ENCODE peak calls at places on chromosome 6, in eight cellular contexts. G, N, M, E, A, X, S and R are unnamed samples.

GRCh38 chr6:133787859-133788505 is 100.9 kb upstream of the TCF21 start:
- DNase-seq in G (no peak), E (no peak), N (no peak), X (no peak), S (no peak), A (no peak), M (no peak), R (no peak)

GRCh38 chr6:107046316-107046715 is 18.3 kb downstream of the MTRES1 start:
- DNase-seq in X (no peak), N (no peak), A (no peak), E (no peak), G (no peak), S (no peak), M (no peak), R (no peak)

GRCh38 chr6:137218473-137218916 is 690 bp downstream of the IFNGR1 start:
- DNase-seq in A (peak), X (peak), E (no peak), G (peak), N (no peak), M (peak), S (peak), R (no peak)

GRCh38 chr6:130306377-130306776 is 59.4 kb upstream of the TMEM200A start:
- DNase-seq in E (no peak), N (no peak), S (no peak), A (no peak), X (no peak), M (no peak), G (peak), R (no peak)

GRCh38 chr6:79377047-79377446 is 142.6 kb upstream of the HMGN3 start:
- DNase-seq in E (no peak), N (no peak), X (no peak), M (no peak), A (no peak), S (no peak), G (peak), R (no peak)

GRCh38 chr6:122758927-122759334 is 20.6 kb upstream of the FABP7 start:
- DNase-seq in G (no peak), X (no peak), S (no peak), N (no peak), A (no peak), E (no peak), M (no peak), R (no peak)

GRCh38 chr6:35327349-35328027 is 14.9 kb upstream of the PPARD start:
- DNase-seq in N (no peak), E (peak), G (peak), S (peak), A (no peak), X (peak), M (peak), R (peak)

GRCh38 chr6:44048277-44048676 is 79.0 kb downstream of the MRPL14 start:
- DNase-seq in M (no peak), E (no peak), X (no peak), G (no peak), A (no peak), N (no peak), S (no peak), R (no peak)

GRCh38 chr6:41371992-41372525 is 36.7 kb downstream of the NCR2 start:
- DNase-seq in M (no peak), E (no peak), G (no peak), S (peak), X (no peak), A (no peak), N (no peak), R (no peak)

GRCh38 chr6:81734081-81734480 is 18.4 kb downstream of the TENT5A start:
- DNase-seq in S (no peak), A (no peak), N (no peak), E (no peak), G (no peak), X (no peak), M (no peak), R (no peak)

GRCh38 chr6:12482386-12482785 is 192.2 kb downstream of the EDN1 start:
- DNase-seq in N (no peak), E (no peak), M (no peak), X (no peak), S (no peak), G (peak), A (no peak), R (no peak)

GRCh38 chr6:108564178-108564577 is 3.5 kb downstream of the FOXO3 start:
- DNase-seq in X (no peak), N (no peak), G (peak), M (no peak), S (no peak), E (no peak), A (no peak), R (no peak)

GRCh38 chr6:26660096-26660425 is 515 bp upstream of the ZNF322 start:
- DNase-seq in N (no peak), M (peak), A (no peak), S (no peak), X (no peak), E (no peak), G (peak), R (no peak)

GRCh38 chr6:13814938-13815575 is 700 bp upstream of the MCUR1 start:
- DNase-seq in A (no peak), X (no peak), G (no peak), E (no peak), N (no peak), M (no peak), S (no peak), R (no peak)

GRCh38 chr6:80161438-80161837 is 55.0 kb downstream of the BCKDHB start:
- DNase-seq in X (no peak), E (no peak), A (no peak), S (peak), G (no peak), M (no peak), N (no peak), R (no peak)

GRCh38 chr6:45803071-45803470 is 212.6 kb downstream of the CLIC5 start:
- DNase-seq in M (no peak), G (no peak), A (no peak), S (no peak), X (no peak), E (no peak), N (no peak), R (no peak)

GRCh38 chr6:47103931-47104330 is 61.8 kb upstream of the ADGRF1 start:
- DNase-seq in S (no peak), E (no peak), N (no peak), X (peak), A (no peak), M (no peak), G (no peak), R (no peak)

GRCh38 chr6:101397199-101397598 is 3.7 kb downstream of the GRIK2 start:
- DNase-seq in G (peak), X (no peak), A (no peak), N (no peak), M (no peak), E (no peak), S (no peak), R (no peak)

GRCh38 chr6:29834564-29835436 is 7.2 kb downstream of the HLA-G start:
- DNase-seq in X (peak), E (peak), N (no peak), M (no peak), A (no peak), G (no peak), S (peak), R (no peak)

GRCh38 chr6:47598367-47598766 is 100.0 kb upstream of the ADGRF4 start:
- DNase-seq in S (no peak), E (no peak), X (no peak), N (no peak), M (no peak), A (no peak), G (no peak), R (no peak)

GRCh38 chr6:25181923-25182322 is 97.3 kb upstream of the CARMIL1 start:
- DNase-seq in A (no peak), X (no peak), S (no peak), E (no peak), N (no peak), M (no peak), G (peak), R (no peak)

GRCh38 chr6:44667668-44668390 is 280.3 kb downstream of the CDC5L start:
- DNase-seq in G (no peak), M (no peak), A (no peak), S (peak), X (peak), N (no peak), E (peak), R (peak)